ENCODE peak calls at places on chromosomes 6 and 20, in nine cellular contexts. B is astrocyte of the spinal cord; U is psoas muscle; I is AG04450; K is A549; F is hepatocyte; W is CD8-positive, alpha-beta T cell; N is IMR-90; O is CD4-positive, alpha-beta T cell. M is an unnamed sample.

GRCh38 chr6:40733290-40733689 is 146.1 kb upstream of the LRFN2 start:
- DNase-seq in B (peak), U (no peak), I (no peak), K (no peak), F (no peak), W (no peak), N (no peak), O (no peak), M (no peak)

GRCh38 chr20:24027229-24027628 is 38.6 kb upstream of the GGTLC1 start:
- DNase-seq in B (no peak), U (peak), I (no peak), K (no peak), F (no peak), W (peak), N (no peak), O (peak), M (no peak)

GRCh38 chr20:3767434-3768341 is at the start of gene ADISSP:
- DNase-seq in B (peak), U (peak), I (peak), K (peak), F (peak), W (peak), N (peak), O (peak), M (peak)

GRCh38 chr6:155486795-155487294 is 31.2 kb upstream of the NOX3 start:
- DNase-seq in B (no peak), U (no peak), I (no peak), K (no peak), F (peak), W (no peak), N (no peak), O (no peak), M (no peak)

GRCh38 chr20:64062596-64063388 is at the start of gene TCEA2:
- DNase-seq in B (peak), U (peak), I (peak), K (peak), F (peak), W (peak), N (peak), O (peak), M (peak)

GRCh38 chr6:21680611-21681010 is 87.1 kb downstream of the SOX4 start:
- DNase-seq in B (no peak), U (no peak), I (no peak), K (no peak), F (no peak), W (no peak), N (no peak), O (no peak), M (no peak)

GRCh38 chr20:53660947-53661381 is 67.3 kb upstream of the ZNF217 start:
- DNase-seq in B (no peak), U (no peak), I (no peak), K (no peak), F (no peak), W (no peak), N (peak), O (no peak), M (peak)

GRCh38 chr6:3893914-3894313 is 44.7 kb downstream of the FAM50B start:
- DNase-seq in B (no peak), U (no peak), I (no peak), K (no peak), F (no peak), W (no peak), N (no peak), O (no peak), M (no peak)

GRCh38 chr6:162032620-162033019 is 694.9 kb downstream of the PRKN start:
- DNase-seq in B (peak), U (no peak), I (no peak), K (no peak), F (no peak), W (no peak), N (no peak), O (no peak), M (peak)

GRCh38 chr20:35617397-35618031 is 1.9 kb downstream of the SPAG4 start:
- DNase-seq in B (peak), U (peak), I (no peak), K (peak), F (peak), W (peak), N (peak), O (no peak), M (peak)

DNA sequence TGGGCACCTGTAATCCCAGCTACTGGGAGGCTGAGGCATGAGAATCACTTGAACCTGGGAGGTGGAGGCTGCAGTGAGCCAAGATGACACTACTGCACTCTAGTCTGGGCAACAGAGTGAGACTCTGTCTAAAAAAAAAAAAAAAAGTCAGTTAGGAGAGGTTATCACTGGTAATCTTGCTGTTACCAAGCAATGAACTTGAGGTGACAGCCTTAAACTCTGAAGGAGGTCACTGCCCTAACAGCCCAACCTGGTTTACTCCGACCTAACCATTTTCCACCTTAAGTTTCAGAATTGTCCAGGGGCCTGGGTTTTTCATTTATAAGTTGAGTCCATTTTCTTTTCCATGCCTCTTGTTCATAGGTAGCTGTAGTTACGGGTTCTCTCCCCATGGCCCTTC is 28.9 kb downstream of the SHLD1 start:
- DNase-seq in B (no peak), U (no peak), I (no peak), K (no peak), F (no peak), W (no peak), N (no peak), O (no peak), M (no peak)
- TF ChIP-seq CTCF in B (no peak), U (no peak), I (no peak), K (no peak), F (no peak), W (no peak), N (no peak), O (no peak), M (no peak)

DNA sequence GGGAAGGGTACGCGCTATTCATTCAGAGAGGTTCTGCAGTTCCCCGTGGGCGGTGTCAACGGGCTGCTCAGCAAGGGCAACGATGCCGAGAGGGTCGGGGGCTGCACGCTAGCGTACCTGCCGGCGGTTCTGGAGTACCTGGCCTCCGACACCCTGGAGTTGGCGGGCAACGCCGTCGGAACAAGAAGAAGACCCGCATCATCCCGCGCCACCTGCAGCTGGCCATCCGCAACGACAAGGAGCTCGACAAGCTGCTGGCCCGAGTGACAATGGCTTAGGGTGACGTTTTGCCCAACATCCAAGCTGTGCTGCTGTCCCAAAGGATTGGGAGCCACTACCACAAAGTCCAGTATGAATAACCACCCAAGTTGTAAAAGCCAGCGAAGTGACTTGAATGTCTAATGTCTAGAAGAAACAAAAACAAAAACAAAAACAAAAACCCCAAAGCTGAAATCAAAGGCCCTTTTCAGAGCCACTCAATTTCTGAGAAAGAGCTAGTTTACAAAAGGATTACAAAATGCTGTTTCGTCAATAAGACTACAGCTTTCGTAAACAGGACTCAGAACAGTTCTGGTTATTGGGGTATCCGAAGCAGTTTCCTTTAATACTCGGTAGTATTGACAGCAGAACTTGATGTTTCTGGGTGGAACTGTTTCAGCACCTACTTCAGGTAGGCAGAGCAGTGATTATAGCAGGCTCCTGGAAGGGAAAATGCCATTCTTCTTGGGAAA is 21.9 kb upstream of the SLC17A4 start:
- DNase-seq in B (no peak), U (no peak), I (no peak), K (no peak), F (no peak), W (no peak), N (no peak), O (no peak), M (no peak)
- TF ChIP-seq CTCF in B (no peak), U (no peak), I (no peak), K (no peak), F (no peak), W (no peak), N (no peak), O (no peak), M (no peak)

GRCh38 chr6:17096076-17096475 is 5.8 kb upstream of the STMND1 start:
- DNase-seq in B (peak), U (no peak), I (no peak), K (no peak), F (peak), W (no peak), N (no peak), O (no peak), M (no peak)

GRCh38 chr6:17093692-17094091 is 8.2 kb upstream of the STMND1 start:
- DNase-seq in B (no peak), U (no peak), I (no peak), K (no peak), F (no peak), W (no peak), N (no peak), O (no peak), M (no peak)

GRCh38 chr6:17086469-17086868 is 15.4 kb upstream of the STMND1 start:
- DNase-seq in B (peak), U (no peak), I (peak), K (peak), F (peak), W (no peak), N (peak), O (no peak), M (peak)

GRCh38 chr6:17088091-17088611 is 13.7 kb upstream of the STMND1 start:
- DNase-seq in B (no peak), U (no peak), I (no peak), K (no peak), F (no peak), W (no peak), N (no peak), O (no peak), M (no peak)

DNA sequence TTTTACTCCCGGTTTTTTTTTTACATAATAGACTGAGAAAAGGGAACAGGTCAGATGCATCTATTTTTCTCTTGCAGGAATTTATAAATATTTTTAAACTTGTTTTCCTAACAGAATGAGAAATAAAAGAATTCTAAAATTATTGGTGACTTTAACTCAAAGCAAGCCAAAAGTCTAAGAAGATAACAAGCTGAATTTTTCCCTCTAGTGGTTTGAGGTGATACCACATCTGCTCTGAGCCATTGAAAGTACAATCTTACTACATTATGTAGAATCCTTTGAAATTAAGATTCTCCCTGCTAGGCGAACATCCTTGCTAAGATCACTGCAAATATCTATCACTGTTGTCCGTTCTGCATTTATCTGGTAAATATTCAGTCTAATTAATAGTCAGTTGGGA is 10.7 kb upstream of the STMND1 start:
- DNase-seq in B (no peak), U (no peak), I (no peak), K (no peak), F (no peak), W (no peak), N (peak), O (no peak), M (no peak)
- TF ChIP-seq CTCF in B (peak), U (peak), I (peak), K (no peak), F (peak), W (no peak), N (peak), O (no peak), M (no peak)

GRCh38 chr6:53714395-53714794 is 48.8 kb upstream of the KLHL31 start:
- DNase-seq in B (no peak), U (no peak), I (no peak), K (no peak), F (no peak), W (no peak), N (no peak), O (no peak), M (no peak)
- TF ChIP-seq CTCF in B (no peak), U (no peak), I (no peak), K (no peak), F (no peak), W (no peak), N (no peak), O (no peak), M (no peak)

DNA sequence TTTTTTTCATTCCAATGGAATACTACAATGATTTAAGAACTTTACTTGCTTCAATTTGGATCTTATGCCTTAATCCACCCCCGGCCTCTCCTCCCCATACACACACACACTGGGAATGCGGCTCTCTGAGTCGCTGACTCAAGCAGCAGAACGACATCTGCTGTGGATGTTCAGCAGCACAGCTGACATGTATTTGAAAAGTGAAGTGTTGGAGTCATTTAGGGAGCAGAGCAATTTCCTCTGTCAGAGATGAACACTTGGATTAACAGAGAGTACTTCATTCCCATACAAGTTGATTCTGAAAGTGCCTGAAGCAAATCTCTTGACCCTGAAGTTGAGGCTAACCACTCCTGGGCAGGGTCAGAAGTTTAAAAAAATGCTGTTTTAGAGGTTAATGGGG is 27.9 kb upstream of the LAMA4 start:
- DNase-seq in B (peak), U (peak), I (peak), K (no peak), F (peak), W (no peak), N (peak), O (no peak), M (no peak)
- TF ChIP-seq CTCF in B (peak), U (peak), I (peak), K (no peak), F (peak), W (no peak), N (peak), O (no peak), M (no peak)

GRCh38 chr20:6381887-6382286 is 259.1 kb upstream of the FERMT1 start:
- DNase-seq in B (peak), U (no peak), I (peak), K (no peak), F (peak), W (no peak), N (peak), O (no peak), M (no peak)
- TF ChIP-seq CTCF in B (peak), U (no peak), I (peak), K (no peak), F (peak), W (no peak), N (peak), O (no peak), M (no peak)

GRCh38 chr20:297098-297924 is at the start of gene ZCCHC3:
- DNase-seq in B (peak), U (peak), I (peak), K (peak), F (peak), W (peak), N (peak), O (peak), M (peak)
- TF ChIP-seq CTCF in B (peak), U (peak), I (peak), K (peak), F (peak), W (no peak), N (peak), O (no peak), M (no peak)

GRCh38 chr6:34774967-34775366 is 16.9 kb upstream of the BLTP3A start:
- DNase-seq in B (no peak), U (no peak), I (no peak), K (no peak), F (no peak), W (no peak), N (no peak), O (no peak), M (no peak)

GRCh38 chr6:34773906-34774305 is 16.6 kb downstream of the SNRPC start:
- DNase-seq in B (no peak), U (no peak), I (no peak), K (no peak), F (no peak), W (no peak), N (no peak), O (no peak), M (no peak)

GRCh38 chr6:34768148-34768547 is 10.8 kb downstream of the SNRPC start:
- DNase-seq in B (no peak), U (no peak), I (no peak), K (no peak), F (no peak), W (no peak), N (no peak), O (no peak), M (no peak)

GRCh38 chr6:34772940-34773339 is 15.6 kb downstream of the SNRPC start:
- DNase-seq in B (no peak), U (no peak), I (no peak), K (no peak), F (no peak), W (no peak), N (no peak), O (no peak), M (no peak)

GRCh38 chr6:34771727-34772126 is 14.4 kb downstream of the SNRPC start:
- DNase-seq in B (peak), U (no peak), I (peak), K (no peak), F (no peak), W (no peak), N (peak), O (no peak), M (no peak)
- TF ChIP-seq CTCF in B (no peak), U (no peak), I (no peak), K (no peak), F (no peak), W (no peak), N (no peak), O (no peak), M (no peak)